ENCODE peak calls at places on chromosome 14, in ten cellular contexts. I is IMR-90, F is A549, M is tibial nerve, Z is H1, V is heart left ventricle, W is stomach, O is testis, N is body of pancreas, Q is ovary. L is an unnamed sample. For H3K4me1, the result is how much of the 10 kb centered on the place peaks cover.

GRCh38 chr14:43056106-43056505 is 1449.4 kb downstream of the LRFN5 start:
- DNase-seq in V (no peak), N (no peak), I (no peak), Z (no peak), M (no peak), W (no peak), O (no peak), Q (no peak), F (no peak), L (no peak)

GRCh38 chr14:24630872-24631477 is 3.0 kb downstream of the GZMB start:
- DNase-seq in F (no peak), N (peak), I (peak), V (no peak), Q (no peak), O (no peak), W (peak), M (no peak), Z (no peak), L (no peak)

GRCh38 chr14:63710497-63710896 is 17.4 kb downstream of the SGPP1 start:
- DNase-seq in N (no peak), I (peak), W (no peak), F (no peak), Z (no peak), V (no peak), Q (no peak), M (no peak), O (no peak), L (no peak)

GRCh38 chr14:64758711-64759554 is 54.7 kb downstream of the PLEKHG3 start:
- DNase-seq in Q (peak), I (peak), N (peak), O (peak), Z (no peak), V (peak), F (peak), M (no peak), W (peak), L (no peak)

GRCh38 chr14:69716483-69717187 is 50.3 kb upstream of the SRSF5 start:
- DNase-seq in F (no peak), I (peak), N (no peak), O (no peak), W (no peak), Z (no peak), M (no peak), Q (no peak), V (no peak), L (no peak)

GRCh38 chr14:89750909-89751502 is 203.5 kb downstream of the EFCAB11 start:
- DNase-seq in W (no peak), M (no peak), N (no peak), Q (no peak), Z (no peak), V (no peak), O (no peak), I (no peak), F (no peak), L (no peak)

GRCh38 chr14:102759416-102759815 is 17.8 kb upstream of the TRAF3 start:
- DNase-seq in F (no peak), Z (no peak), Q (no peak), V (no peak), I (no peak), O (no peak), N (no peak), M (no peak), W (no peak), L (no peak)

GRCh38 chr14:59294662-59294992 is 106.2 kb downstream of the DAAM1 start:
- DNase-seq in Q (no peak), W (no peak), O (no peak), Z (no peak), F (no peak), I (peak), N (no peak), M (no peak), V (no peak), L (no peak)

GRCh38 chr14:36217732-36218131 is 41.2 kb upstream of the PTCSC3 start:
- DNase-seq in N (no peak), O (no peak), W (peak), F (no peak), Z (no peak), I (no peak), V (no peak), Q (no peak), M (no peak), L (no peak)

GRCh38 chr14:56120091-56120632 is 2.0 kb downstream of the PELI2 start:
- DNase-seq in N (peak), W (no peak), F (no peak), O (peak), Z (no peak), I (peak), Q (no peak), V (no peak), M (peak), L (no peak)

GRCh38 chr14:26839481-26839880 is 241.6 kb upstream of the NOVA1 start:
- DNase-seq in F (no peak), W (no peak), V (no peak), N (no peak), Z (no peak), M (no peak), Q (no peak), O (no peak), I (no peak), L (no peak)

GRCh38 chr14:21965042-21965441 is 291.4 kb upstream of the OR4E1 start:
- DNase-seq in Z (no peak), M (no peak), W (no peak), F (no peak), I (no peak), O (no peak), N (no peak), V (no peak), Q (no peak), L (no peak)

GRCh38 chr14:82153689-82154088 is 620.0 kb upstream of the SEL1L start:
- DNase-seq in O (no peak), W (no peak), M (no peak), V (no peak), F (no peak), N (no peak), I (no peak), Q (no peak), Z (no peak), L (no peak)

GRCh38 chr14:35155962-35156361 is 33.6 kb downstream of the PRORP start:
- DNase-seq in Q (no peak), Z (no peak), W (no peak), M (no peak), N (no peak), O (no peak), I (peak), F (no peak), V (no peak), L (no peak)

GRCh38 chr14:103869406-103870143 is 22.2 kb upstream of the PPP1R13B start:
- DNase-seq in M (no peak), W (no peak), V (no peak), Z (no peak), I (no peak), N (no peak), O (no peak), Q (no peak), F (no peak), L (no peak)

GRCh38 chr14:106694638-106695393 is 1168.4 kb downstream of the TMEM121 start:
- DNase-seq in Q (no peak), Z (no peak), M (peak), I (no peak), V (peak), W (no peak), O (peak), N (no peak), F (no peak), L (no peak)

GRCh38 chr14:73738518-73739173 is 24.5 kb upstream of the PNMA1 start:
- DNase-seq in I (no peak), V (no peak), O (no peak), W (no peak), F (no peak), Z (no peak), N (no peak), M (no peak), Q (peak), L (no peak)

GRCh38 chr14:73740921-73741326 is 26.7 kb upstream of the PNMA1 start:
- DNase-seq in N (peak), W (peak), V (no peak), Z (no peak), I (no peak), O (peak), F (no peak), M (peak), Q (peak), L (no peak)

GRCh38 chr14:73739174-73739898 is 25.2 kb upstream of the PNMA1 start:
- DNase-seq in Z (no peak), I (no peak), M (no peak), O (no peak), W (no peak), Q (no peak), V (no peak), F (no peak), N (no peak), L (no peak)

GRCh38 chr14:73741386-73741875 is 27.2 kb upstream of the PNMA1 start:
- DNase-seq in N (peak), I (peak), W (peak), F (no peak), Z (peak), Q (peak), M (peak), V (peak), O (peak), L (no peak)

GRCh38 chr14:73739899-73740685 is 25.9 kb upstream of the PNMA1 start:
- DNase-seq in Q (peak), O (no peak), M (no peak), Z (no peak), V (no peak), I (no peak), F (no peak), W (no peak), N (no peak), L (no peak)
- H3K4me1 ChIP-seq in Q (under half), O (half or more), M (half or more), Z (under half), V (half or more), I (under half), F (half or more), W (half or more), N (half or more), L (half or more)

DNA sequence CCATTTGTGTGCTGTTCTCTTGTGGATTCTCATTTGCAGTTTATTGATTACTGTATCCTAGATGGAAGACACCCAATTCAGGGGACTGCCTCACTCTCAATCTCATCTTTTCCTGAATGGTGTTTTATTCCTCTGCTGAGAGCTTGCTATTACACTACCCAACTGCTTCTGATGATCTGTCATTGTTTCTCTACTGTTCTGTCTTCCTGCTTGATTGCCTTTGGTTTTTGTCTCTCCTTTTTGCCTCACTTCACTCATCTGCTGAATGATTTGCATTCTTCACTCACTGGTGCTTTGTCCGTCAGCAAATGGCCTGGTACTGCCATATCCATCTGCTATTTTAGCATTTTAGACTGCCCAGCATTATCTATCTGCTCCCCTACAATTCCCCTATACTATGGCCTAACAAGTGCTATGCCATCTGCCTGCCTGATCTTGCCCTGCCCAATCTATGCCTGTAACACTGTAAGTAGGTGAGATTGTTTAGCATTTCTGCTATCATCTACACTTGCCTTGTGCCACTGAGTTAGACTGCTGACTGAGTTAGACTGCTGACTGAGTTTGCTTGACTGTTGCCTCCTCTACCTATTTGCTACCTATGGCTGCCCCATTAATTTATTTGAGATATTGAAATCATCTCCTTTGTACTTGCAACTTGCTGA is 335.1 kb downstream of the GPHN start:
- DNase-seq in F (no peak), O (no peak), Z (no peak), W (no peak), N (no peak), I (no peak), V (no peak), Q (no peak), M (no peak), L (no peak)
- TF ChIP-seq POLR2A in F (no peak), O (no peak), Z (no peak), W (no peak), N (no peak), I (no peak), V (no peak), Q (no peak), M (no peak), L (no peak)

GRCh38 chr14:54687750-54688119 is 120.8 kb downstream of the SAMD4A start:
- DNase-seq in I (no peak), W (no peak), Z (no peak), F (no peak), M (no peak), N (no peak), O (no peak), Q (no peak), V (peak), L (no peak)
- H3K4me1 ChIP-seq in I (under half), W (under half), Z (under half), F (under half), M (under half), N (under half), O (under half), Q (under half), V (half or more), L (half or more)

GRCh38 chr14:68358500-68358899 is 434.4 kb downstream of the ZFP36L1 start:
- DNase-seq in M (no peak), W (no peak), O (no peak), I (no peak), Q (no peak), V (no peak), Z (no peak), F (no peak), N (no peak), L (no peak)
- TF ChIP-seq POLR2A in M (no peak), W (no peak), O (no peak), I (no peak), Q (no peak), V (no peak), Z (no peak), F (no peak), N (no peak), L (no peak)

GRCh38 chr14:77590845-77591506 is 25.5 kb downstream of the SPTLC2 start:
- DNase-seq in O (no peak), V (no peak), N (peak), W (no peak), M (no peak), I (no peak), Q (no peak), F (no peak), Z (no peak), L (no peak)
- H3K4me1 ChIP-seq in O (under half), V (half or more), N (under half), W (under half), M (under half), I (under half), Q (under half), F (under half), Z (under half), L (under half)

GRCh38 chr14:100555436-100556067 is 31.7 kb downstream of the BEGAIN start:
- DNase-seq in W (no peak), Q (no peak), O (no peak), F (no peak), V (no peak), M (no peak), Z (no peak), N (no peak), I (no peak), L (no peak)
- TF ChIP-seq POLR2A in W (no peak), Q (no peak), O (no peak), F (no peak), V (no peak), M (no peak), Z (no peak), N (no peak), I (no peak), L (no peak)